ENCODE peak calls at places on chromosomes 5 and 9, in seven cellular contexts. S is Panc1, Q is PC-3, G is heart left ventricle, X is OCI-LY7, V is Peyer's patch, L is transverse colon. W is an unnamed sample.

GRCh38 chr5:77087484-77088291 is 603 bp upstream of the ZBED3 start:
- DNase-seq in S (no peak), Q (no peak), G (peak; percentile 33), X (no peak), V (no peak), L (peak; percentile 21), W (peak; percentile 63)

GRCh38 chr5:145521066-145521465 is 314.1 kb downstream of the PRELID2 start:
- DNase-seq in S (no peak), Q (no peak), G (no peak), X (no peak), V (no peak), L (no peak), W (no peak)

GRCh38 chr5:144141581-144141980 is 28.9 kb downstream of the YIPF5 start:
- DNase-seq in S (no peak), Q (no peak), G (no peak), X (no peak), V (no peak), L (no peak), W (no peak)

GRCh38 chr5:67543704-67544103 is 347.1 kb upstream of the CD180 start:
- DNase-seq in S (no peak), Q (no peak), G (no peak), X (no peak), V (no peak), L (no peak), W (no peak)

GRCh38 chr9:136285501-136286358 is 18.2 kb downstream of the CCDC187 start:
- DNase-seq in S (no peak), Q (no peak), G (no peak), X (no peak), V (no peak), L (no peak), W (no peak)

GRCh38 chr5:132506094-132506692 is 15.6 kb upstream of the IRF1 start:
- DNase-seq in S (no peak), Q (peak; percentile 48), G (no peak), X (peak; percentile 62), V (peak; percentile 62), L (peak; percentile 57), W (peak; percentile 27)

GRCh38 chr9:89606049-89606481 is 1.3 kb downstream of the GADD45G start:
- DNase-seq in S (no peak), Q (peak; percentile 78), G (peak; percentile 87), X (no peak), V (peak; percentile 91), L (peak; percentile 85), W (peak; percentile 75)

GRCh38 chr5:77770293-77771005 is 5.7 kb downstream of the TBCA start:
- DNase-seq in S (no peak), Q (peak; percentile 39), G (no peak), X (no peak), V (no peak), L (no peak), W (no peak)

GRCh38 chr9:133955821-133956411 is 36.2 kb downstream of the VAV2 start:
- DNase-seq in S (no peak), Q (no peak), G (peak; percentile 30), X (peak; percentile 90), V (peak; percentile 79), L (peak; percentile 51), W (no peak)

GRCh38 chr5:60668715-60669304 is 31.2 kb downstream of the DEPDC1B start:
- DNase-seq in S (no peak), Q (peak; percentile 67), G (no peak), X (peak; percentile 58), V (no peak), L (no peak), W (no peak)

GRCh38 chr9:127187231-127187956 is 65.0 kb upstream of the ANGPTL2 start:
- DNase-seq in S (no peak), Q (peak; percentile 90), G (peak; percentile 78), X (no peak), V (peak; percentile 69), L (peak; percentile 54), W (peak; percentile 40)

GRCh38 chr9:68493953-68494541 is 46.6 kb downstream of the TMEM252 start:
- DNase-seq in S (no peak), Q (no peak), G (no peak), X (no peak), V (no peak), L (no peak), W (no peak)

GRCh38 chr5:124736111-124736813 is 10.2 kb downstream of the ZNF608 start:
- DNase-seq in S (no peak), Q (no peak), G (no peak), X (no peak), V (no peak), L (no peak), W (no peak)

GRCh38 chr9:108663381-108663876 is 192.4 kb downstream of the ACTL7B start:
- DNase-seq in S (no peak), Q (no peak), G (no peak), X (no peak), V (no peak), L (no peak), W (no peak)

GRCh38 chr9:128099932-128100491 is 27.5 kb downstream of the PTGES2 start:
- DNase-seq in S (no peak), Q (no peak), G (no peak), X (no peak), V (no peak), L (no peak), W (no peak)

GRCh38 chr5:53429706-53430105 is 50.7 kb upstream of the FST start:
- DNase-seq in S (no peak), Q (peak; percentile 45), G (no peak), X (no peak), V (no peak), L (no peak), W (no peak)

GRCh38 chr5:132060501-132061161 is at the start of gene IL3:
- DNase-seq in S (no peak), Q (no peak), G (no peak), X (no peak), V (peak; percentile 41), L (peak; percentile 3), W (no peak)

GRCh38 chr5:41519801-41520200 is 9.4 kb upstream of the PLCXD3 start:
- DNase-seq in S (no peak), Q (peak; percentile 69), G (no peak), X (no peak), V (no peak), L (no peak), W (no peak)

GRCh38 chr5:112390327-112390726 is 28.8 kb downstream of the EPB41L4A start:
- DNase-seq in S (no peak), Q (peak; percentile 6), G (no peak), X (no peak), V (no peak), L (peak; percentile 22), W (peak; percentile 44)

GRCh38 chr9:14692918-14693861 is at the start of gene ZDHHC21:
- DNase-seq in S (no peak), Q (peak; percentile 53), G (peak; percentile 81), X (peak; percentile 72), V (peak; percentile 84), L (peak; percentile 81), W (peak; percentile 74)

GRCh38 chr9:113673726-113674125 is 202.4 kb upstream of the ZNF618 start:
- DNase-seq in S (no peak), Q (no peak), G (no peak), X (no peak), V (no peak), L (no peak), W (no peak)

GRCh38 chr9:129400971-129401622 is 219.8 kb downstream of the C9orf50 start:
- DNase-seq in S (no peak), Q (no peak), G (peak; percentile 23), X (no peak), V (no peak), L (no peak), W (no peak)

GRCh38 chr5:161256957-161257356 is 289.6 kb downstream of the GABRB2 start:
- DNase-seq in S (no peak), Q (no peak), G (no peak), X (no peak), V (no peak), L (no peak), W (no peak)

DNA sequence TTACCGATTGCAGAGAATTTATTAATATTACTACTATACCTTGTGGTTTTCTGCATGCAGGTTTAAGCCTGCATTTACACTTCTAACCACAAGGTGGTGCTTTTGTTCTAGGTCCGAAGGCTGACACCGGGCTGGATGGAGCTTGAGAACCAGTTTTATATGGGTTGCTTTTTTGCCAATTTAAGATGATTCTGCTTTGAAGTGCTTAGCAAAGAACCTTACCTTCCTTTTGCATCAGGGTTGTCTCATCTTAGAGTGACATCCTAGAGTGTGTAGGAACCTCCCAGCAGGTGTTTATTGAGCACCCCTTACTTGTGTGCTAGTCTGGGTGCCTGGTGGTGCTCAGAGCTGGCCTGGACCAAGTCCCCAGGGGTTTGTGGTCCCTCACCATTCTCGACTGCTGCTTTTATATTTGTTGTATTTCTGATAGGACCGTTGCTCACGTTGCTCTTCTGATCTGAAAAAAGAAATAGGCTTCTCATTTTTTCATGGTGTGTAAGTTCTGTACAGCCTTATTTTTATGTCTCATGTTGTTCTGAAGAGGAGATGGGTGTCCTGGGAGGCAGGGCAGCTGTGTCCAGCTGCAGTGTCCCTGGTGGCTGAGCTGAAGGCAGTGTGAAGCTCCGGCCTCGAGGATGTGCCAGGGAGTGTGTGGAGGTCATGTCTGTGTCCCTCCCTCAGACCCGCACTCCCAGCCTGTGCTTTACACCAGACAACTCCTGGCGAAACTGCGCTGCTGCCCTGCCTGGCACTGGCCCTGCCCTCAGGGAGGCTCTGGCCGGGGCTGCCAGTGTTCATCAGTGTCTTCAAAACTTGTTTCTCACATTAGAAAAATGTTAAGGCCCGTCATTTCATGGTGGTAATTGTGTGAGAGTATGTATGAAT is 54.3 kb downstream of the EHMT1 start:
- DNase-seq in S (peak; percentile 25), Q (peak; percentile 70), G (peak; percentile 65), X (peak; percentile 95), V (peak; percentile 73), L (no peak), W (peak; percentile 52)
- TF ChIP-seq CTCF in S (peak; percentile 82), Q (peak; percentile 79), G (peak; percentile 83), X (peak; percentile 96), V (peak; percentile 86), L (peak; percentile 88), W (peak; percentile 75)

GRCh38 chr9:91885746-91886432 is 64.1 kb downstream of the ROR2 start:
- DNase-seq in S (no peak), Q (no peak), G (no peak), X (no peak), V (no peak), L (no peak), W (no peak)
- H3K4me1 ChIP-seq in S (no peaks in the 10 kb centered on the region), Q (no peaks in the 10 kb centered on the region), G (no peaks in the 10 kb centered on the region), X (no peaks in the 10 kb centered on the region), V (no peaks in the 10 kb centered on the region), L (peaks cover 12% of the 10 kb centered on the region), W (no peaks in the 10 kb centered on the region)

GRCh38 chr5:2683720-2684119 is 67.8 kb downstream of the IRX2 start:
- DNase-seq in S (no peak), Q (no peak), G (no peak), X (no peak), V (no peak), L (no peak), W (no peak)
- TF ChIP-seq CTCF in S (no peak), Q (no peak), G (no peak), X (no peak), V (no peak), L (no peak), W (no peak)

DNA sequence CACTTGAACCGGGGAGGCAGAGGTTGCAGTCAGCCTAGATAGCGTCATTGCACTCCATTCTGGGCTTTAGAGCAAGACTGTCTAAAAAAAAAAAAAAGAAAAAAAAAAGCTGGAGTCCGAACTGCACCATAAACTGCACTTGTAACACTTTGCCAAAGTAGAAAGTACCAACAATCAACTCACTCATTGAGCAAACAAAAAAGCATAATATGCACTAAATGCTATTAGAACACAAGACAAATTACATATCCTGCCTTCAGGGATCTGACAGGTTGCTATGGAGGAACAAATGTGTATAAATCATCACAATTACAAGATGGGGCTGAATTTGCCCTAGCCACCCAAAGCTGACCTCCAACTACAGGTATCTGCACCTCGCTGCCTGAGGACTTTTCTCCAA is 27.9 kb downstream of the GNAQ start:
- DNase-seq in S (no peak), Q (no peak), G (no peak), X (no peak), V (no peak), L (no peak), W (no peak)
- H3K4me1 ChIP-seq in S (no peaks in the 10 kb centered on the region), Q (no peaks in the 10 kb centered on the region), G (no peaks in the 10 kb centered on the region), X (no peaks in the 10 kb centered on the region), V (no peaks in the 10 kb centered on the region), L (peaks cover 10% of the 10 kb centered on the region), W (peaks cover 8% of the 10 kb centered on the region)

W was measured in lung.